ENCODE peak calls at places on chromosomes 5 and 9, in eight cellular contexts. O is suprapubic skin, Z is cardiac muscle cell, K is HCT116, T is AG04450, P is AG10803, R is aorta, L is skeletal muscle cell. Y is an unnamed sample.

GRCh38 chr5:179300834-179301233 is 44.4 kb downstream of the ADAMTS2 start:
- DNase-seq in P (no peak), T (no peak), K (no peak), O (peak), Z (no peak), L (no peak), R (peak), Y (no peak)

GRCh38 chr9:96725576-96725975 is 52.3 kb downstream of the ZNF510 start:
- DNase-seq in R (no peak), Z (no peak), K (no peak), L (no peak), O (no peak), P (no peak), T (no peak), Y (no peak)

GRCh38 chr9:24245988-24246387 is 299.7 kb downstream of the IZUMO3 start:
- DNase-seq in O (no peak), T (no peak), Z (peak), L (no peak), P (peak), R (no peak), K (peak), Y (peak)

GRCh38 chr5:56414056-56414455 is 180.9 kb upstream of the ANKRD55 start:
- DNase-seq in T (no peak), K (no peak), Z (no peak), P (peak), L (no peak), O (no peak), R (no peak), Y (peak)

GRCh38 chr9:135221951-135222631 is 134.6 kb downstream of the OLFM1 start:
- DNase-seq in Z (no peak), T (no peak), O (no peak), P (no peak), K (no peak), R (peak), L (no peak), Y (peak)

GRCh38 chr9:99085949-99086948 is 18.7 kb upstream of the TGFBR1 start:
- DNase-seq in Z (no peak), O (no peak), L (no peak), R (no peak), P (peak), K (no peak), T (no peak), Y (no peak)

GRCh38 chr5:168211245-168211644 is 80.2 kb upstream of the WWC1 start:
- DNase-seq in Z (no peak), T (no peak), O (no peak), P (no peak), K (no peak), L (no peak), R (no peak), Y (no peak)

GRCh38 chr5:143195496-143195895 is 208.0 kb downstream of the NR3C1 start:
- DNase-seq in T (no peak), R (no peak), O (no peak), P (peak), L (no peak), K (no peak), Z (no peak), Y (no peak)

GRCh38 chr5:85670417-85670816 is 947.3 kb upstream of the COX7C start:
- DNase-seq in O (no peak), T (no peak), P (no peak), K (no peak), R (no peak), Z (no peak), L (no peak), Y (no peak)

GRCh38 chr5:1315709-1316587 is 21.1 kb upstream of the TERT start:
- DNase-seq in P (no peak), O (peak), K (no peak), L (no peak), R (peak), Z (no peak), T (no peak), Y (peak)

GRCh38 chr9:37036237-37037136 is 2.4 kb upstream of the PAX5 start:
- DNase-seq in O (peak), R (peak), P (peak), T (no peak), Z (peak), K (no peak), L (no peak), Y (peak)

DNA sequence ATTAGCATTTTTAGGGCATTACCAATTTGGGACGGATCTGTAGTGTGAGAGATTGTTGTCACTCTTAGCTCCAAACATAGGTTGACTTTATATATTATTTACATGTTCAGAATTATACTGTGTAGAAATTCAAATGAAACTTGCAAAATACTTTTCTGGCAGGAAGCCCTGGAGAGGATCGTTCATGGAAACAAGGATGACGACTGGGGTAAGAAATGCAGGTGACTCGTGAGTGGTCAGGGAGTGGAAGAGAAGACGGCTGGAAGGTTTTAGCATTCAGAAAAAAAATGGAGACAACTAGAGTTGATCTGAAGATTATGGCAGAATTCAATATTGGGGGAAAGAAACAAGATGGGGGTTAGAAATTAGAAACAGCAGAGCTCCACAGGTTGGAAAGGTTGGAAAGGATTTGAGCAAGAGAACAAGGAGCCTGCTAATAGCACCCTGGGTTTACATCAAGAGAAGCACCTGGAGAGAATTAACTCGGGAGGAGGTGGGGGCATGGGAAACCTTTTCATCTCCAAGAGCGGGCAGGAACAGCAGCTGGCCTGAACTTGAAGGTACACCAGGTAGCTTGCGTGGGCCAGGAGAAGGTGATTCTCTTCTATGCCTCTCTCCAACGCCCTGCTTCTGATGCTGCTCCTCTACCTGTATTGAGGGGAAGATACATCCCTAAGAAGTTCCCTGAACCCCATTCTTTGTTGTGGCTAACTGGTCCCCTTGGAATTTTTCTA is 37.0 kb upstream of the GLRX start:
- DNase-seq in Z (no peak), T (peak), O (no peak), R (no peak), K (no peak), L (no peak), P (no peak), Y (no peak)
- H3K4me3 ChIP-seq in Z (peak), T (peak), O (peak), R (no peak), K (peak), L (peak), P (peak), Y (no peak)

GRCh38 chr9:38423939-38424843 is at the start of gene IGFBPL1:
- DNase-seq in K (no peak), Z (peak), O (no peak), P (no peak), R (no peak), L (no peak), T (no peak), Y (no peak)

GRCh38 chr9:38422555-38423245 is 1.6 kb downstream of the IGFBPL1 start:
- DNase-seq in O (no peak), K (no peak), R (no peak), T (no peak), L (no peak), P (no peak), Z (no peak), Y (no peak)

GRCh38 chr9:38423273-38423938 is 848 bp downstream of the IGFBPL1 start:
- DNase-seq in K (no peak), P (no peak), L (no peak), O (no peak), Z (no peak), T (no peak), R (no peak), Y (no peak)

GRCh38 chr9:38428062-38428461 is 3.8 kb upstream of the IGFBPL1 start:
- DNase-seq in L (no peak), K (no peak), P (no peak), Z (no peak), T (no peak), R (no peak), O (no peak), Y (no peak)

DNA sequence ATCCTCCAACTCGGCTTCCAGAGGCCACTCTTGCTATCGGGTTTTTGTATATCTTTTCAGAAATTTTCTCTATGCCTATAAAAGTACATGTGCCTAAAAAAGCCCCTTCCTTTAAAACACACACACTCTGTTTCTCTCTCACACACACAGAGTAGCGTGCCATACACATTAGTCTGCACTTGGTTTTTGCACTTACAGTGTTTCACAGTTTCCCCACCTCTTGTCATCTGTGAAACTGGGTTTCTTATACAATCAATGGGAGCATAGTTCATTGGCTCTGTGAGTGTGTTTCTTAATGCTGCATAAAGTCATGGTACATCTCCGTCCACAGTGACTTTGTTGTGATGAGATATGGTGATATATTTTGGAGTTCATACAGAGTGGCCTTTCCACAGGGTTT is 664 bp upstream of the IGFBPL1 start:
- DNase-seq in T (no peak), R (no peak), K (no peak), O (no peak), L (no peak), P (no peak), Z (no peak), Y (no peak)
- H3K4me3 ChIP-seq in T (no peak), R (no peak), K (no peak), O (no peak), L (no peak), P (no peak), Z (peak), Y (no peak)

DNA sequence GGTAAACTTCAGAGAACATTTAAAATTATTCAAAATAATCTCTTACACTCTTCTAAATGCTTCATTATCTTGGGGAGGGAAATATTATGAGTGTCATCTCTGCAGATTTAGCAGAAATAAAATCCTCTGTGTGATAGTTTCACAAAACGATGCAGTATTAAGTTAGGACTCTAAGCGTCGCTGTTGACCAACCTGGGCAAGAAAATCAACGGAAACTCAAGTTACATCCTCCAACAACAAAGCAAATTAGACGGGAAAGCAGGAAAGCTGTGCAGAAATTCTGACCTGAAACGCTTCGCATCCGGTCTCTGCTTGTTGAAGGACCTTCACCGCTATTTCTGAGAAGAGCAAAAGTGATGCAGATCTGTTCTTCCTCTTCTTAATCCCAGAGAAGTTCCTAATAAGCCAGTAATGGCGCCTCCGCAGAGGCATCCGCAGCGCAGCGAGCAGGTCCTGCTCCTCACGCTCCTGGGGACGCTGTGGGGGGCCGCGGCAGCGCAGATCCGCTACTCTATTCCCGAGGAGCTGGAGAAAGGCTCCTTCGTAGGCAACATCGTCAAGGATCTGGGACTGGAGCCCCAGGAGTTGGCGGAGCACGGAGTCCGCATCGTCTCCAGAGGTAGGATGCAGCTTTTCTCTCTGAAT is at the start of gene PCDHGA6:
- DNase-seq in T (no peak), K (no peak), Z (no peak), L (no peak), O (no peak), R (peak), P (peak), Y (peak)
- H3K4me3 ChIP-seq in T (peak), K (no peak), Z (no peak), L (peak), O (peak), R (no peak), P (peak), Y (no peak)

DNA sequence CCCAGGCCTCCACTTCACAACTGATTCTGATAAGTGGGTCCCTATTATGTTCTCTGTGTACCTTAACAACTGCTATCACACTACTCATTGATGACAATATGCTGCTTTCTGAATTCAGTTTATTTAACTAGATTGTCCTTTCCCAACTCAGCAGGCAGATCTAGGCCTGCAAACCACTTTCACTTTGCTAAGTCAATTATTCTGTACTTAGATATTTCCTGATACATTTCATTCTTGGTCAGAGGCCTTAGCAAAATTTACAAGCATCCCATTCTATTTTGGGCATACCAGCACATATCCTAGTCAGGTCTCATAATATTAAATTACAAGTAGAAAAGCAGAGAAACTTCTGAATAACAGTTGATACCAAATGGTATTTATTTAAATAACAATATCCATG is 235.7 kb upstream of the HAPLN1 start:
- DNase-seq in P (peak), L (no peak), K (no peak), T (no peak), Z (no peak), R (no peak), O (no peak), Y (no peak)
- H3K4me3 ChIP-seq in P (no peak), L (no peak), K (no peak), T (no peak), Z (no peak), R (peak), O (no peak), Y (no peak)

DNA sequence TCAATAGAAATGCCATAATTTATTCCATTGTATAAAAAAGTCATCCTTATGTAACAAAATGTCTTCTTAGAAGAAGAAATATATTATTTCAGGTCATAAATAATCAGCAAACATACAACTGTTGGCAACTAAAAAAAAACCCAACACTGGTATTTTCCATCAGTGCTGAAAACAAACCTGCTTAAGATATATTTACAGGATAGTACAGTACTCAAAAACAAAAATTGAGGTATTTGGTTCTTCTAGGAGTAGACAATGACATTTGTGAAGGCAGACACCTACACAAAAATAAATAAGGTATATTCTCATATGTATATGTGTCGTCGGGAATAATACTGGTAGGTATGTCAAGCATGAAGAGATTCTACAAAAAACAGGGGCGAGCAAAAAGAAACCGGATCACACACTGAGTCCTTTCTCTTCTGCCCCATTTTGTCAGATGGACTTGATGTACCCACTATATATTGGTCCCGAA is 2.9 kb downstream of the DUSP1 start:
- DNase-seq in T (no peak), R (no peak), K (no peak), Z (no peak), O (no peak), P (no peak), L (no peak), Y (no peak)
- H3K4me3 ChIP-seq in T (peak), R (peak), K (no peak), Z (no peak), O (peak), P (peak), L (peak), Y (no peak)

GRCh38 chr9:88953401-88954029 is 37.8 kb upstream of the S1PR3 start:
- DNase-seq in T (no peak), R (no peak), K (no peak), P (peak), Z (no peak), L (peak), O (no peak), Y (no peak)
- H3K4me3 ChIP-seq in T (no peak), R (no peak), K (no peak), P (peak), Z (no peak), L (no peak), O (no peak), Y (no peak)

GRCh38 chr5:14157494-14157782 is 14.3 kb downstream of the TRIO start:
- DNase-seq in K (no peak), T (no peak), P (no peak), O (no peak), L (no peak), Z (no peak), R (no peak), Y (no peak)

GRCh38 chr5:14155075-14155474 is 11.9 kb downstream of the TRIO start:
- DNase-seq in K (no peak), R (no peak), T (no peak), Z (no peak), P (no peak), O (no peak), L (no peak), Y (peak)

GRCh38 chr5:14156611-14157493 is 13.7 kb downstream of the TRIO start:
- DNase-seq in P (peak), T (peak), K (peak), O (no peak), Z (no peak), R (no peak), L (peak), Y (peak)

GRCh38 chr5:14153932-14154646 is 10.9 kb downstream of the TRIO start:
- DNase-seq in O (peak), P (peak), K (no peak), L (peak), R (peak), T (no peak), Z (peak), Y (no peak)

GRCh38 chr5:14155730-14156129 is 12.6 kb downstream of the TRIO start:
- DNase-seq in L (no peak), P (no peak), K (no peak), O (no peak), Z (no peak), T (no peak), R (no peak), Y (no peak)
- H3K4me3 ChIP-seq in L (no peak), P (no peak), K (peak), O (no peak), Z (no peak), T (peak), R (no peak), Y (peak)

GRCh38 chr9:131546336-131547084 is 1.2 kb downstream of the PRRT1B start:
- DNase-seq in K (no peak), R (no peak), P (no peak), O (no peak), L (no peak), Z (peak), T (no peak), Y (no peak)
- H3K4me3 ChIP-seq in K (no peak), R (no peak), P (peak), O (peak), L (peak), Z (peak), T (peak), Y (no peak)

GRCh38 chr9:90815183-90815943 is 13.7 kb downstream of the SYK start:
- DNase-seq in L (no peak), P (no peak), T (no peak), R (no peak), O (no peak), Z (no peak), K (no peak), Y (peak)
- H3K4me3 ChIP-seq in L (no peak), P (no peak), T (no peak), R (no peak), O (no peak), Z (no peak), K (no peak), Y (peak)